ENCODE peak calls at places on chromosomes 2 and 18, in nine cellular contexts. One of them, this sample, is unnamed.
A peak's percentile ranks its signal among the peaks of the same experiment; 100 is the strongest.

GRCh38 chr18:76578571-76579300 is 83.7 kb upstream of the ZNF516 start:
- DNase-seq in body of pancreas: no peak
- DNase-seq in adrenal gland: no peak
- DNase-seq in IMR-90: no peak
- DNase-seq in spleen: no peak
- DNase-seq in Peyer's patch: no peak
- DNase-seq in GM12891: peak; percentile 30
- DNase-seq in tibial nerve: no peak
- DNase-seq in transverse colon: no peak
- DNase-seq in this sample: no peak

GRCh38 chr2:33236457-33236856 is 240.0 kb upstream of the RASGRP3 start:
- DNase-seq in body of pancreas: no peak
- DNase-seq in adrenal gland: no peak
- DNase-seq in IMR-90: peak; percentile 84
- DNase-seq in spleen: no peak
- DNase-seq in Peyer's patch: no peak
- DNase-seq in GM12891: no peak
- DNase-seq in tibial nerve: no peak
- DNase-seq in transverse colon: no peak
- DNase-seq in this sample: no peak

GRCh38 chr2:144339048-144339447 is 180.9 kb downstream of the ZEB2 start:
- DNase-seq in body of pancreas: no peak
- DNase-seq in adrenal gland: no peak
- DNase-seq in IMR-90: no peak
- DNase-seq in spleen: no peak
- DNase-seq in Peyer's patch: no peak
- DNase-seq in GM12891: no peak
- DNase-seq in tibial nerve: no peak
- DNase-seq in transverse colon: no peak
- DNase-seq in this sample: no peak

GRCh38 chr2:224518806-224519580 is 66.2 kb downstream of the CUL3 start:
- DNase-seq in body of pancreas: no peak
- DNase-seq in adrenal gland: no peak
- DNase-seq in IMR-90: peak; percentile 84
- DNase-seq in spleen: no peak
- DNase-seq in Peyer's patch: no peak
- DNase-seq in GM12891: no peak
- DNase-seq in tibial nerve: no peak
- DNase-seq in transverse colon: no peak
- DNase-seq in this sample: no peak

GRCh38 chr18:57430166-57430958 is 4.8 kb upstream of the ONECUT2 start:
- DNase-seq in body of pancreas: no peak
- DNase-seq in adrenal gland: no peak
- DNase-seq in IMR-90: no peak
- DNase-seq in spleen: no peak
- DNase-seq in Peyer's patch: peak; percentile 41
- DNase-seq in GM12891: no peak
- DNase-seq in tibial nerve: no peak
- DNase-seq in transverse colon: no peak
- DNase-seq in this sample: no peak

GRCh38 chr2:16727256-16727655 is 61.6 kb upstream of the CYRIA start:
- DNase-seq in body of pancreas: peak; percentile 17
- DNase-seq in adrenal gland: peak; percentile 22
- DNase-seq in IMR-90: peak; percentile 23
- DNase-seq in spleen: no peak
- DNase-seq in Peyer's patch: no peak
- DNase-seq in GM12891: no peak
- DNase-seq in tibial nerve: no peak
- DNase-seq in transverse colon: no peak
- DNase-seq in this sample: no peak

GRCh38 chr2:233079473-233079877 is 19.3 kb downstream of the INPP5D start:
- DNase-seq in body of pancreas: no peak
- DNase-seq in adrenal gland: no peak
- DNase-seq in IMR-90: no peak
- DNase-seq in spleen: peak; percentile 87
- DNase-seq in Peyer's patch: peak; percentile 37
- DNase-seq in GM12891: no peak
- DNase-seq in tibial nerve: no peak
- DNase-seq in transverse colon: peak; percentile 56
- DNase-seq in this sample: no peak

GRCh38 chr2:174120346-174120745 is 128.0 kb downstream of the OLA1 start:
- DNase-seq in body of pancreas: no peak
- DNase-seq in adrenal gland: no peak
- DNase-seq in IMR-90: peak; percentile 47
- DNase-seq in spleen: no peak
- DNase-seq in Peyer's patch: no peak
- DNase-seq in GM12891: no peak
- DNase-seq in tibial nerve: no peak
- DNase-seq in transverse colon: no peak
- DNase-seq in this sample: no peak

GRCh38 chr2:20728114-20728758 is 61.3 kb downstream of the GDF7 start:
- DNase-seq in body of pancreas: no peak
- DNase-seq in adrenal gland: peak; percentile 5
- DNase-seq in IMR-90: peak; percentile 33
- DNase-seq in spleen: no peak
- DNase-seq in Peyer's patch: no peak
- DNase-seq in GM12891: no peak
- DNase-seq in tibial nerve: no peak
- DNase-seq in transverse colon: no peak
- DNase-seq in this sample: no peak

GRCh38 chr2:72983500-72984039 is 66.3 kb downstream of the EMX1 start:
- DNase-seq in body of pancreas: peak; percentile 27
- DNase-seq in adrenal gland: no peak
- DNase-seq in IMR-90: no peak
- DNase-seq in spleen: peak; percentile 71
- DNase-seq in Peyer's patch: peak; percentile 69
- DNase-seq in GM12891: no peak
- DNase-seq in tibial nerve: no peak
- DNase-seq in transverse colon: peak; percentile 53
- DNase-seq in this sample: no peak

GRCh38 chr2:208256192-208256782 is 1.4 kb upstream of the IDH1 start:
- DNase-seq in body of pancreas: peak; percentile 15
- DNase-seq in adrenal gland: no peak
- DNase-seq in IMR-90: no peak
- DNase-seq in spleen: no peak
- DNase-seq in Peyer's patch: no peak
- DNase-seq in GM12891: no peak
- DNase-seq in tibial nerve: no peak
- DNase-seq in transverse colon: no peak
- DNase-seq in this sample: no peak

GRCh38 chr2:73156539-73157124 is 43.9 kb upstream of the RAB11FIP5 start:
- DNase-seq in body of pancreas: peak; percentile 76
- DNase-seq in adrenal gland: peak; percentile 76
- DNase-seq in IMR-90: peak; percentile 62
- DNase-seq in spleen: no peak
- DNase-seq in Peyer's patch: peak; percentile 64
- DNase-seq in GM12891: no peak
- DNase-seq in tibial nerve: no peak
- DNase-seq in transverse colon: peak; percentile 56
- DNase-seq in this sample: peak; percentile 74

GRCh38 chr2:120785228-120785966 is 49.7 kb downstream of the GLI2 start:
- DNase-seq in body of pancreas: no peak
- DNase-seq in adrenal gland: no peak
- DNase-seq in IMR-90: no peak
- DNase-seq in spleen: no peak
- DNase-seq in Peyer's patch: no peak
- DNase-seq in GM12891: no peak
- DNase-seq in tibial nerve: no peak
- DNase-seq in transverse colon: no peak
- DNase-seq in this sample: no peak

GRCh38 chr2:117536139-117536538 is 278.4 kb upstream of the DDX18 start:
- DNase-seq in body of pancreas: peak; percentile 8
- DNase-seq in adrenal gland: peak; percentile 7
- DNase-seq in IMR-90: no peak
- DNase-seq in spleen: no peak
- DNase-seq in Peyer's patch: no peak
- DNase-seq in GM12891: no peak
- DNase-seq in tibial nerve: no peak
- DNase-seq in transverse colon: no peak
- DNase-seq in this sample: no peak

GRCh38 chr2:156083707-156084494 is 248.6 kb downstream of the NR4A2 start:
- DNase-seq in body of pancreas: no peak
- DNase-seq in adrenal gland: no peak
- DNase-seq in IMR-90: no peak
- DNase-seq in spleen: no peak
- DNase-seq in Peyer's patch: no peak
- DNase-seq in GM12891: no peak
- DNase-seq in tibial nerve: no peak
- DNase-seq in transverse colon: peak; percentile 7
- DNase-seq in this sample: no peak

GRCh38 chr2:241774419-241775222 is 2.0 kb upstream of the GAL3ST2 start:
- DNase-seq in body of pancreas: no peak
- DNase-seq in adrenal gland: peak; percentile 82
- DNase-seq in IMR-90: peak; percentile 79
- DNase-seq in spleen: peak; percentile 74
- DNase-seq in Peyer's patch: peak; percentile 55
- DNase-seq in GM12891: peak; percentile 25
- DNase-seq in tibial nerve: no peak
- DNase-seq in transverse colon: peak; percentile 79
- DNase-seq in this sample: peak; percentile 97

GRCh38 chr2:54106631-54107454 is 8.6 kb upstream of the ACYP2 start:
- DNase-seq in body of pancreas: peak; percentile 44
- DNase-seq in adrenal gland: peak; percentile 62
- DNase-seq in IMR-90: peak; percentile 66
- DNase-seq in spleen: no peak
- DNase-seq in Peyer's patch: no peak
- DNase-seq in GM12891: no peak
- DNase-seq in tibial nerve: no peak
- DNase-seq in transverse colon: peak; percentile 36
- DNase-seq in this sample: peak; percentile 24

DNA sequence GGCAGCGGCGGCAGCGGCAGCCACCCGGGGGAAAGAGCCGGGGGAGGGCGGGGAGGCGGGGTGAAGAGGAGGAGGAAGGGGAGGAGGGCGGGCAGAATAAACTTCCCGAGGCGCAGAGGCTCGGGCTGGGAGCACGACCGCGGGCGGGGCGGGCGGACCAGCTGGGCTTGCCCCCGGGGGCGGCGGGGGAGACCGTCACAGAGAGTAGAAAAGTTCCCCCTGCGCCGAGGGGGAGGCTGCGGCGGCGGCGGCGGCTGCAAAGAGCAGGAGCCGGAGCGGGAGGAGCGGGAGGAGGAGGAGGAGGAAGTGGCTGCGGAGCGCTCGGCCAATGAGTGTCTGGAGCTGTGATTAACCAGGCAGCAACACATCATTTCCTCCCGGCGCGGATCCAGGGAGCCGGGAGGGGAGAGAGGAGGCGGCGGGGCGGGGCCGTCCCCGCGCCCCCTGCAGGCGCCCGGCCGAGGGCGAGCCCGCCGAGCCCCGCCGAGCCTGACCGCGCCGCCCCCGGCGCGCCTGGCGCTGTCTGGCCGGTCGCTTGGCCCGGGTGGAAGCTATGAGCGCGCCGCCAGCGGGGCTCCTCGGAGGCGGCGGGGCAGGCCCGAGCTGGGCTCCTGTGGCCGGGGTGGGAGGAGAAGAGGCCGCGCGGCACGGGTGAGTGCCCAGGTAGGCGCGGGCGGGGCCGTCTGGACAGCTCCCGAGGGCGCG is at the start of gene ACVR1:
- DNase-seq in body of pancreas: peak; percentile 98
- DNase-seq in adrenal gland: peak; percentile 98
- DNase-seq in IMR-90: peak; percentile 98
- DNase-seq in spleen: peak; percentile 95
- DNase-seq in Peyer's patch: peak; percentile 95
- DNase-seq in GM12891: peak; percentile 59
- DNase-seq in tibial nerve: peak; percentile 93
- DNase-seq in transverse colon: peak; percentile 95
- DNase-seq in this sample: peak; percentile 90
- TF ChIP-seq POLR2A in body of pancreas: peak; percentile 83
- TF ChIP-seq POLR2A in adrenal gland: peak; percentile 48
- TF ChIP-seq POLR2A in IMR-90: peak; percentile 40
- TF ChIP-seq POLR2A in spleen: no peak
- TF ChIP-seq POLR2A in Peyer's patch: peak; percentile 81
- TF ChIP-seq POLR2A in GM12891: no peak
- TF ChIP-seq POLR2A in tibial nerve: peak; percentile 56
- TF ChIP-seq POLR2A in transverse colon: peak; percentile 78
- TF ChIP-seq POLR2A in this sample: peak; percentile 33

GRCh38 chr2:200509608-200510433 is at the start of gene KCTD18:
- DNase-seq in body of pancreas: peak; percentile 92
- DNase-seq in adrenal gland: peak; percentile 92
- DNase-seq in IMR-90: peak; percentile 80
- DNase-seq in spleen: peak; percentile 100
- DNase-seq in Peyer's patch: peak; percentile 95
- DNase-seq in GM12891: peak; percentile 91
- DNase-seq in tibial nerve: peak; percentile 78
- DNase-seq in transverse colon: peak; percentile 95
- DNase-seq in this sample: peak; percentile 94
- TF ChIP-seq POLR2A in body of pancreas: peak; percentile 71
- TF ChIP-seq POLR2A in adrenal gland: peak; percentile 79
- TF ChIP-seq POLR2A in IMR-90: peak; percentile 64
- TF ChIP-seq POLR2A in spleen: no peak
- TF ChIP-seq POLR2A in Peyer's patch: peak; percentile 62
- TF ChIP-seq POLR2A in GM12891: peak; percentile 49
- TF ChIP-seq POLR2A in tibial nerve: peak; percentile 87
- TF ChIP-seq POLR2A in transverse colon: peak; percentile 62
- TF ChIP-seq POLR2A in this sample: peak; percentile 62

GRCh38 chr18:70420151-70420898 is 131.5 kb downstream of the SOCS6 start:
- DNase-seq in body of pancreas: no peak
- DNase-seq in adrenal gland: peak; percentile 12
- DNase-seq in IMR-90: peak; percentile 71
- DNase-seq in spleen: no peak
- DNase-seq in Peyer's patch: no peak
- DNase-seq in GM12891: no peak
- DNase-seq in tibial nerve: no peak
- DNase-seq in transverse colon: no peak
- DNase-seq in this sample: no peak
- TF ChIP-seq POLR2A in body of pancreas: no peak
- TF ChIP-seq POLR2A in adrenal gland: no peak
- TF ChIP-seq POLR2A in IMR-90: no peak
- TF ChIP-seq POLR2A in spleen: no peak
- TF ChIP-seq POLR2A in Peyer's patch: no peak
- TF ChIP-seq POLR2A in GM12891: no peak
- TF ChIP-seq POLR2A in tibial nerve: no peak
- TF ChIP-seq POLR2A in transverse colon: no peak
- TF ChIP-seq POLR2A in this sample: no peak

GRCh38 chr18:60050821-60051220 is 151.0 kb downstream of the PMAIP1 start:
- DNase-seq in body of pancreas: no peak
- DNase-seq in adrenal gland: no peak
- DNase-seq in IMR-90: no peak
- DNase-seq in spleen: no peak
- DNase-seq in Peyer's patch: no peak
- DNase-seq in GM12891: no peak
- DNase-seq in tibial nerve: no peak
- DNase-seq in transverse colon: no peak
- DNase-seq in this sample: no peak

GRCh38 chr18:60049172-60049571 is 149.4 kb downstream of the PMAIP1 start:
- DNase-seq in body of pancreas: no peak
- DNase-seq in adrenal gland: no peak
- DNase-seq in IMR-90: no peak
- DNase-seq in spleen: no peak
- DNase-seq in Peyer's patch: no peak
- DNase-seq in GM12891: no peak
- DNase-seq in tibial nerve: no peak
- DNase-seq in transverse colon: no peak
- DNase-seq in this sample: no peak

GRCh38 chr18:60059216-60059615 is 159.4 kb downstream of the PMAIP1 start:
- DNase-seq in body of pancreas: no peak
- DNase-seq in adrenal gland: no peak
- DNase-seq in IMR-90: no peak
- DNase-seq in spleen: no peak
- DNase-seq in Peyer's patch: no peak
- DNase-seq in GM12891: no peak
- DNase-seq in tibial nerve: no peak
- DNase-seq in transverse colon: no peak
- DNase-seq in this sample: no peak

GRCh38 chr18:60053747-60054304 is 154.0 kb downstream of the PMAIP1 start:
- DNase-seq in body of pancreas: no peak
- DNase-seq in adrenal gland: peak; percentile 57
- DNase-seq in IMR-90: peak; percentile 98
- DNase-seq in spleen: no peak
- DNase-seq in Peyer's patch: no peak
- DNase-seq in GM12891: no peak
- DNase-seq in tibial nerve: no peak
- DNase-seq in transverse colon: no peak
- DNase-seq in this sample: peak; percentile 17
- TF ChIP-seq POLR2A in body of pancreas: no peak
- TF ChIP-seq POLR2A in adrenal gland: no peak
- TF ChIP-seq POLR2A in IMR-90: no peak
- TF ChIP-seq POLR2A in spleen: no peak
- TF ChIP-seq POLR2A in Peyer's patch: no peak
- TF ChIP-seq POLR2A in GM12891: no peak
- TF ChIP-seq POLR2A in tibial nerve: no peak
- TF ChIP-seq POLR2A in transverse colon: no peak
- TF ChIP-seq POLR2A in this sample: no peak